ENCODE peak calls at places on chromosomes 12 and 14, in five cellular contexts. One of them, this sample, is unnamed.

GRCh38 chr14:41230683-41231082 is 376.0 kb upstream of the LRFN5 start:
- DNase-seq in activated naive CD8-positive, alpha-beta T cell treated with anti-CD3 and anti-CD28 coated beads, Interleukin-2, amount 50 U/mL, for 24 hours: no peak
- DNase-seq in tibial nerve: no peak
- DNase-seq in mucosa of descending colon: no peak
- DNase-seq in prostate gland: no peak
- DNase-seq in this sample: no peak

GRCh38 chr12:94247256-94247655 is 98.9 kb downstream of the PLXNC1 start:
- DNase-seq in mucosa of descending colon: no peak
- DNase-seq in prostate gland: no peak
- DNase-seq in activated naive CD8-positive, alpha-beta T cell treated with anti-CD3 and anti-CD28 coated beads, Interleukin-2, amount 50 U/mL, for 24 hours: no peak
- DNase-seq in tibial nerve: no peak
- DNase-seq in this sample: no peak

GRCh38 chr14:102197317-102197850 is 57.7 kb downstream of the WDR20 start:
- DNase-seq in tibial nerve: no peak
- DNase-seq in activated naive CD8-positive, alpha-beta T cell treated with anti-CD3 and anti-CD28 coated beads, Interleukin-2, amount 50 U/mL, for 24 hours: no peak
- DNase-seq in prostate gland: no peak
- DNase-seq in mucosa of descending colon: no peak
- DNase-seq in this sample: no peak

GRCh38 chr14:90643982-90644510 is 172.2 kb downstream of the TTC7B start:
- DNase-seq in mucosa of descending colon: no peak
- DNase-seq in tibial nerve: no peak
- DNase-seq in prostate gland: no peak
- DNase-seq in activated naive CD8-positive, alpha-beta T cell treated with anti-CD3 and anti-CD28 coated beads, Interleukin-2, amount 50 U/mL, for 24 hours: no peak
- DNase-seq in this sample: no peak

GRCh38 chr12:113238309-113238708 is 17.0 kb downstream of the TPCN1 start:
- DNase-seq in prostate gland: no peak
- DNase-seq in tibial nerve: no peak
- DNase-seq in mucosa of descending colon: no peak
- DNase-seq in activated naive CD8-positive, alpha-beta T cell treated with anti-CD3 and anti-CD28 coated beads, Interleukin-2, amount 50 U/mL, for 24 hours: no peak
- DNase-seq in this sample: no peak

GRCh38 chr12:111904438-111904837 is 62.4 kb downstream of the MAPKAPK5 start:
- DNase-seq in activated naive CD8-positive, alpha-beta T cell treated with anti-CD3 and anti-CD28 coated beads, Interleukin-2, amount 50 U/mL, for 24 hours: no peak
- DNase-seq in prostate gland: no peak
- DNase-seq in tibial nerve: no peak
- DNase-seq in mucosa of descending colon: no peak
- DNase-seq in this sample: no peak

GRCh38 chr12:75289678-75290200 is 40.4 kb downstream of the CAPS2 start:
- DNase-seq in activated naive CD8-positive, alpha-beta T cell treated with anti-CD3 and anti-CD28 coated beads, Interleukin-2, amount 50 U/mL, for 24 hours: no peak
- DNase-seq in mucosa of descending colon: no peak
- DNase-seq in prostate gland: no peak
- DNase-seq in tibial nerve: no peak
- DNase-seq in this sample: no peak

GRCh38 chr14:42378880-42379279 is 772.2 kb downstream of the LRFN5 start:
- DNase-seq in mucosa of descending colon: no peak
- DNase-seq in prostate gland: no peak
- DNase-seq in activated naive CD8-positive, alpha-beta T cell treated with anti-CD3 and anti-CD28 coated beads, Interleukin-2, amount 50 U/mL, for 24 hours: no peak
- DNase-seq in tibial nerve: no peak
- DNase-seq in this sample: no peak

GRCh38 chr12:116152268-116152667 is 125.2 kb downstream of the MED13L start:
- DNase-seq in mucosa of descending colon: no peak
- DNase-seq in activated naive CD8-positive, alpha-beta T cell treated with anti-CD3 and anti-CD28 coated beads, Interleukin-2, amount 50 U/mL, for 24 hours: no peak
- DNase-seq in prostate gland: no peak
- DNase-seq in tibial nerve: no peak
- DNase-seq in this sample: no peak

GRCh38 chr14:36605506-36605857 is 23.1 kb upstream of the NKX2-8 start:
- DNase-seq in activated naive CD8-positive, alpha-beta T cell treated with anti-CD3 and anti-CD28 coated beads, Interleukin-2, amount 50 U/mL, for 24 hours: no peak
- DNase-seq in prostate gland: no peak
- DNase-seq in mucosa of descending colon: no peak
- DNase-seq in tibial nerve: no peak
- DNase-seq in this sample: no peak

GRCh38 chr14:45177081-45177480 is 41.4 kb downstream of the FANCM start:
- DNase-seq in activated naive CD8-positive, alpha-beta T cell treated with anti-CD3 and anti-CD28 coated beads, Interleukin-2, amount 50 U/mL, for 24 hours: no peak
- DNase-seq in tibial nerve: no peak
- DNase-seq in mucosa of descending colon: no peak
- DNase-seq in prostate gland: no peak
- DNase-seq in this sample: no peak

This sample was measured in breast epithelium.